ENCODE peak calls at places on chromosomes 6 and 20, in five cellular contexts. M is fibroblast of lung, C is neural progenitor cell, E is neuronal stem cell, Z is PC-3. V is an unnamed sample.

GRCh38 chr6:7721654-7722053 is 4.2 kb upstream of the BMP6 start:
- DNase-seq in C (no peak), E (no peak), M (peak; percentile 52), Z (peak; percentile 66), V (no peak)

GRCh38 chr20:51696304-51697118 is 71.7 kb downstream of the ATP9A start:
- DNase-seq in M (peak; percentile 33), E (no peak), C (no peak), Z (peak; percentile 68), V (no peak)

GRCh38 chr20:32231847-32232246 is 24.2 kb downstream of the POFUT1 start:
- DNase-seq in Z (no peak), C (no peak), M (no peak), E (no peak), V (no peak)

GRCh38 chr6:170027111-170028043 is 263.5 kb downstream of the DLL1 start:
- DNase-seq in Z (peak; percentile 33), E (no peak), C (no peak), M (peak; percentile 57), V (no peak)

GRCh38 chr6:75205776-75206334 is at the start of gene COL12A1:
- DNase-seq in M (peak; percentile 99), Z (peak; percentile 96), E (peak; percentile 70), C (peak; percentile 87), V (peak; percentile 94)

GRCh38 chr20:23162887-23163286 is 76.8 kb upstream of the CD93 start:
- DNase-seq in C (no peak), M (no peak), Z (no peak), E (no peak), V (no peak)

GRCh38 chr6:128641701-128642100 is 121.3 kb upstream of the PTPRK start:
- DNase-seq in C (no peak), E (no peak), M (peak; percentile 95), Z (no peak), V (no peak)

GRCh38 chr20:38143646-38144554 is 21.2 kb downstream of the TGM2 start:
- DNase-seq in E (no peak), Z (peak; percentile 84), C (no peak), M (peak; percentile 70), V (peak; percentile 94)

GRCh38 chr6:48626421-48626820 is 515.4 kb upstream of the PTCHD4 start:
- DNase-seq in M (no peak), E (no peak), C (no peak), Z (no peak), V (no peak)

GRCh38 chr6:104284872-104285271 is 574.8 kb downstream of the HACE1 start:
- DNase-seq in E (no peak), C (no peak), M (no peak), Z (no peak), V (no peak)

DNA sequence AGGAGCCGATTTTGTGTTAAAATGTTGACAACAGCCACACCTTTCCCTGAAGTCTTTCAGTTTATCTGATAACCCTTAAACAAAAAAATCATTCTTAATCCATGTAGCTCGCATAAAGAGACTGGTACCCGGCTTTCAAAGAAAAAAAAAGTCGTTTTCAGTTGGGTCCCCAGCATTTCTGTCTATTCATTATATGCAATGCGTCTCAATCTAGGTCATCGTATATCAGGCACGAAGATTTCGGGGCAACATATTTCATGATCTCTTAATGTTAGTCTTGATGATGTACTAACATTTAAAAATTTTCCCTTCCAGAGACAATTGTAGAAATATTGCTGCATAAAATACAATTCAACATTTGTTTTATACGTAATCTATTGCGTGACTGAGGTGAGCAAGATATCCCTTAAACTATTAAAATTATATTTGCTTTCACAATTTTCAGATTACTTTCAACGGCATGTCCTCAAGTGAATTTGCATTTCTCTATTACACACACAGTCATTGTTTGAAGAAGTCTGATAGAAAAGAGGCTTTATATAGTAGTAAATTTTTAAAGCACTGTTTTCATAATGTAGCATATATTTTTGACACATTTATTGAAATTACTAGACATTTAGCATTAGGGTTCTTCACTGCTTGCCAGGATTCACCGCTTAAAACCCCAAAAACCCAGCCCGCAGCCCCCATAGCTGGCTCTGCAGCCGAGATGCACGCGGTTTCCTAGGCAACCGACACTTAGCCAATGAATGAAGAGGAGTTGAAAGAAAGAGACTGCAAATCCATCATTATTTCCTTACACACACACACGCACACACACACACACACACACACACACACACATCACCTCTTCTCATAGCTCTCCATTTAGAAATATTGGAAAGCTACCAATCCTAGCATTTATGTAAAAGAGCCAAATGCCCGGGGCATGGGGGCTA is 3.1 kb upstream of the TUBB2B start:
- DNase-seq in C (peak; percentile 90), Z (no peak), E (peak; percentile 74), M (no peak), V (no peak)
- H3K9ac ChIP-seq in C (no peak overlapping the region), Z (peak overlapping the region; percentile 51), E (peak overlapping the region; percentile 92), M (peak overlapping the region; percentile 43), V (peak overlapping the region; percentile 80)

GRCh38 chr20:62062661-62063600 is 2.8 kb downstream of the TAF4 start:
- DNase-seq in C (no peak), Z (no peak), E (no peak), M (no peak), V (no peak)
- H3K4me3 ChIP-seq in C (peak overlapping the region; percentile 55), Z (peak overlapping the region; percentile 71), E (no peak overlapping the region), M (no peak overlapping the region), V (no peak overlapping the region)

GRCh38 chr6:168320661-168321060 is 1.1 kb upstream of the DACT2 start:
- DNase-seq in M (no peak), E (no peak), Z (no peak), C (no peak), V (no peak)

GRCh38 chr6:168315626-168316025 is 4.0 kb downstream of the DACT2 start:
- DNase-seq in E (no peak), Z (no peak), C (no peak), M (no peak), V (no peak)

GRCh38 chr6:168319279-168320051 is at the start of gene DACT2:
- DNase-seq in M (no peak), E (no peak), Z (no peak), C (peak; percentile 65), V (no peak)

GRCh38 chr6:168318090-168318489 is 1.5 kb downstream of the DACT2 start:
- DNase-seq in E (no peak), M (no peak), C (no peak), Z (no peak), V (no peak)

GRCh38 chr6:168318579-168319278 is 848 bp downstream of the DACT2 start:
- DNase-seq in M (no peak), E (no peak), Z (no peak), C (peak; percentile 30), V (no peak)
- H3K9ac ChIP-seq in M (no peak overlapping the region), E (peak overlapping the region; percentile 77), Z (no peak overlapping the region), C (no peak overlapping the region), V (no peak overlapping the region)

GRCh38 chr20:59123677-59124060 is 40.0 kb upstream of the ZNF831 start:
- DNase-seq in C (no peak), E (no peak), Z (no peak), M (no peak), V (no peak)

GRCh38 chr20:59123011-59123676 is 40.5 kb upstream of the ZNF831 start:
- DNase-seq in Z (no peak), M (no peak), E (no peak), C (no peak), V (no peak)

GRCh38 chr20:59120919-59121318 is 42.7 kb upstream of the ZNF831 start:
- DNase-seq in C (no peak), Z (no peak), E (no peak), M (no peak), V (no peak)

GRCh38 chr20:59121714-59122376 is 41.8 kb upstream of the ZNF831 start:
- DNase-seq in C (peak; percentile 43), Z (no peak), M (no peak), E (peak; percentile 26), V (no peak)

GRCh38 chr20:59122377-59122932 is 41.2 kb upstream of the ZNF831 start:
- DNase-seq in E (no peak), C (peak; percentile 10), Z (no peak), M (no peak), V (no peak)
- H3K4me3 ChIP-seq in E (no peak overlapping the region), C (no peak overlapping the region), Z (no peak overlapping the region), M (no peak overlapping the region), V (no peak overlapping the region)

DNA sequence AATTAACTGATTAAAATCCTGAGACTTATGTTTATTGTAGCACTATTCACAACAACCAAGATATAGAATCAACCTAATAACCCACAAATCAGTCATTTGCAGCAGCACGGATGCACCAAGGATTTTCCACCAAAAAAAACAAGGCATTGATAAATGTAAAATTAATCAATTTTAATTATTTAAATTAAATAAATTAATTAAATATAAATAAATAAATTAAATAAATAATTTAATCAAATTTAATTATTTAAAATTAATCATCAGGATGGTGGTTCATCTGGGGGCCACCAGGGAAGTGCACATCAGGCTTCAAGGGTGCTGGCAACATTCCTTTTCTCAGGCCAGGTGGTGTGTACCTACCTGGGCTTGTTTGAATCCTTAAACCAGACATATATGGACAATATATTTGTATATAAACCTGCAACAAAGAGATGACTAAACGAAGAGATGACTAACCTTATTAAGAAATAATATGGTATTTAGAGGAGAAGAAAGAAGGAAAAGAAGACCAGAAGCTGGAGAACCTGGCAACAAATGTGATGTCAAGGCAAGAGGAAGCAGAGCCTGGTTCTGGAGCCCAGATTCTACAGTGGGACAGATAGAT is 89.2 kb downstream of the CD164 start:
- DNase-seq in E (no peak), C (no peak), M (no peak), Z (peak; percentile 60), V (no peak)
- H3K9ac ChIP-seq in E (no peak overlapping the region), C (no peak overlapping the region), M (no peak overlapping the region), Z (peak overlapping the region; percentile 60), V (no peak overlapping the region)

GRCh38 chr20:10357061-10357708 is 76.8 kb downstream of the MKKS start:
- DNase-seq in M (no peak), C (no peak), E (no peak), Z (no peak), V (no peak)
- H3K4me3 ChIP-seq in M (no peak overlapping the region), C (no peak overlapping the region), E (no peak overlapping the region), Z (no peak overlapping the region), V (no peak overlapping the region)

DNA sequence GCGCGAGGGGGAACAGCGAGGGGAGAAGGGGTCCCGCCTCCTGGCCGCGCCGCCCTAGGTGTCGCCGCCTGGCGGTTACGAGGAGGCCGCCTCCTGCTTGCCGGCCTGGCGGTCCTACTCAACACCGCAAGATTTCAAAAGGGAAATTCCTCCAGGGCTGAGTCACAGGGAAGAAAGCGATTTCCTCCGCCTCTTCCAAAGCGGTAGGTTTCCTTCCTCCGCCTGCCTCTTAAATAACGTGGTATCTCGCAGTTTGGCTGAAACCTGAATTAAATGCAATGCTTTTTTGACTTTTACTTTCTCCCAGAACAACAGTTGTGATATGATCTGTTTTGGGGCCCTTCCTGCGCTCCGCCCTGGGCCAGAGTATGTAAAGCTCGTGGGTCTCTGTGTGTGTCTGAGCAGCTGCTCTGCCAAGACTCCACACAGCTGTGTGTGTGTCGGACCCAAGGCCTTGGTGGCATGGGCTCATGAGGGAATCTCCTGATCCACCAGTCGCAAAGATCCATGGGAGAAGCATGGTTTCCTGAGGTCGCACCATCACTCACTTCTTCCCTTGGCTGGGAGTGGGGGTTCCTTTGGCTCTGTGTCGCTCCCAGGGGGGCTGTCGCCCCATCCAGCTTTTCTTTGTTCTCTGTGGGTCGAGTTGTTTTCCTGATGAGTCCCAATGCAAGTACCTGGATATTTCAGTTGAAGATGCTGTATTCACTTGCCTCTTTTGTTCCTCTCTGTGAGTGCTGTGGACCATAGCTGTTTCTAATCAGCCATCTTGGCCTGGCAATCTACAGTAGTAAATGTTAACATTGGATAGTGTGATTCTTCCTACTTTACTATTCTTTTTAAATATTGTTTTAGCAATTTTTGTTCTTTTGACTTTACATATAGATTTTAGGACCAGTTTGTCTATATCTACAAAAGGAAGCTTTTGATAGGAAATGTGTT is 31.6 kb upstream of the NOTCH4 start:
- DNase-seq in E (peak; percentile 68), M (peak; percentile 92), C (peak; percentile 86), Z (no peak), V (peak; percentile 86)
- H3K9ac ChIP-seq in E (no peak overlapping the region), M (peak overlapping the region; percentile 40), C (no peak overlapping the region), Z (no peak overlapping the region), V (peak overlapping the region; percentile 55)

GRCh38 chr6:110179406-110180227 is at the start of gene WASF1:
- DNase-seq in M (peak; percentile 98), E (peak; percentile 99), Z (peak; percentile 96), C (peak; percentile 98), V (peak; percentile 97)
- H3K4me3 ChIP-seq in M (peak within 1 kb of the TSS; percentile 93), E (peak within 1 kb of the TSS; percentile 95), Z (peak within 1 kb of the TSS; percentile 82), C (peak within 1 kb of the TSS; percentile 75), V (peak within 1 kb of the TSS; percentile 87)

GRCh38 chr6:28542440-28543293 is 17.0 kb downstream of the GPX5 start:
- DNase-seq in E (peak; percentile 87), M (peak; percentile 87), Z (peak; percentile 95), C (peak; percentile 97), V (no peak)
- H3K9ac ChIP-seq in E (peak overlapping the region; percentile 78), M (no peak overlapping the region), Z (no peak overlapping the region), C (no peak overlapping the region), V (no peak overlapping the region)